ENCODE peak calls at places on chromosome 20, in five cellular contexts. Q is activated effector memory CD4-positive, alpha-beta T cell treated with Interleukin-2 at 50 U/mL for 16 hours; M is stimulated activated CD8-positive, alpha-beta memory T cell treated with anti-CD3 and anti-CD28 coated beads, Interleukin-4, amount 100 ng/mL, for 24 hours; I is ACHN; H is NCI-H82. J is an unnamed sample.
A peak's percentile ranks its signal among the peaks of the same experiment; 100 is the strongest.

GRCh38 chr20:9298906-9299305 is 215.5 kb upstream of the LAMP5 start:
- DNase-seq in Q (no peak), M (no peak), I (no peak), H (no peak), J (no peak)

GRCh38 chr20:11001767-11002540 is 328.2 kb upstream of the JAG1 start:
- DNase-seq in Q (no peak), M (no peak), I (peak; percentile 61), H (no peak), J (no peak)

GRCh38 chr20:63272105-63273078 is at the start of gene ARFGAP1:
- DNase-seq in Q (peak; percentile 83), M (peak; percentile 88), I (peak; percentile 80), H (peak; percentile 94), J (peak; percentile 85)

GRCh38 chr20:57856658-57857057 is 146.8 kb upstream of the PMEPA1 start:
- DNase-seq in Q (peak; percentile 18), M (no peak), I (no peak), H (no peak), J (no peak)

GRCh38 chr20:58718121-58718563 is 25.5 kb downstream of the NPEPL1 start:
- DNase-seq in Q (no peak), M (no peak), I (no peak), H (no peak), J (no peak)

GRCh38 chr20:36830791-36831691 is 44.9 kb upstream of the TLDC2 start:
- DNase-seq in Q (no peak), M (no peak), I (no peak), H (no peak), J (no peak)

GRCh38 chr20:64105846-64106434 is 1.4 kb downstream of the NPBWR2 start:
- DNase-seq in Q (no peak), M (no peak), I (no peak), H (no peak), J (no peak)

GRCh38 chr20:60060006-60060557 is 101.9 kb downstream of the CDH26 start:
- DNase-seq in Q (no peak), M (no peak), I (no peak), H (no peak), J (no peak)